ENCODE peak calls at places on chromosomes 7 and 10, in six cellular contexts. L is PC-3; X is ACHN; W is stimulated activated naive CD4-positive, alpha-beta T cell; B is activated naive CD8-positive, alpha-beta T cell treated with anti-CD3 and anti-CD28 coated beads, Interleukin-2, amount 10 ng/mL, durations not matched to agents 7 days and 5 days; T is astrocyte of the spinal cord. Q is an unnamed sample.

GRCh38 chr10:63710703-63711102 is 189.5 kb downstream of the REEP3 start:
- DNase-seq in W (no peak), B (no peak), X (no peak), L (no peak), T (no peak), Q (no peak)

GRCh38 chr10:24603333-24603732 is 120.4 kb downstream of the ARHGAP21 start:
- DNase-seq in B (no peak), L (peak), X (no peak), T (peak), W (no peak), Q (peak)

GRCh38 chr7:130345106-130345505 is 490 bp downstream of the CPA5 start:
- DNase-seq in X (no peak), B (no peak), W (no peak), T (peak), L (no peak), Q (no peak)

GRCh38 chr10:30557884-30558283 is 71.7 kb downstream of the LYZL2 start:
- DNase-seq in L (peak), W (no peak), B (no peak), T (peak), X (peak), Q (peak)

GRCh38 chr10:1957057-1957456 is 219.7 kb upstream of the ADARB2 start:
- DNase-seq in T (no peak), W (no peak), X (no peak), B (no peak), L (no peak), Q (no peak)

GRCh38 chr10:3811331-3811870 is 26.4 kb upstream of the KLF6 start:
- DNase-seq in W (no peak), X (peak), B (no peak), T (peak), L (peak), Q (peak)

GRCh38 chr7:155874010-155874409 is 61.7 kb upstream of the SHH start:
- DNase-seq in X (no peak), L (no peak), B (no peak), W (no peak), T (no peak), Q (no peak)

GRCh38 chr7:102295346-102296178 is 8.9 kb downstream of the SH2B2 start:
- DNase-seq in L (no peak), X (no peak), T (no peak), W (no peak), B (no peak), Q (no peak)

GRCh38 chr7:156504687-156505545 is 135.7 kb upstream of the RNF32 start:
- DNase-seq in X (peak), B (no peak), T (no peak), L (no peak), W (no peak), Q (no peak)

GRCh38 chr7:90383879-90384278 is 19.4 kb upstream of the CLDN12 start:
- DNase-seq in T (peak), W (no peak), B (no peak), L (peak), X (no peak), Q (peak)

GRCh38 chr10:43866712-43867111 is 218.0 kb upstream of the ZNF32 start:
- DNase-seq in X (no peak), T (no peak), L (no peak), W (no peak), B (no peak), Q (no peak)

GRCh38 chr10:71945819-71946474 is 18.2 kb upstream of the CHST3 start:
- DNase-seq in L (no peak), X (no peak), B (no peak), W (peak), T (peak), Q (no peak)

GRCh38 chr10:59175538-59176240 is 754 bp upstream of the PHYHIPL start:
- DNase-seq in B (peak), T (no peak), W (no peak), L (no peak), X (no peak), Q (no peak)

GRCh38 chr7:151876112-151876898 is 610 bp downstream of the PRKAG2 start:
- DNase-seq in W (peak), X (peak), B (peak), T (peak), L (peak), Q (peak)

GRCh38 chr10:22564060-22564459 is 150.3 kb downstream of the PIP4K2A start:
- DNase-seq in T (no peak), B (no peak), X (no peak), W (no peak), L (no peak), Q (no peak)

GRCh38 chr7:55160539-55160938 is 141.7 kb downstream of the EGFR start:
- DNase-seq in B (no peak), X (no peak), T (peak), W (no peak), L (no peak), Q (peak)

GRCh38 chr10:126262186-126262838 is 126.0 kb downstream of the ADAM12 start:
- DNase-seq in B (no peak), L (no peak), X (no peak), T (no peak), W (no peak), Q (no peak)

GRCh38 chr7:21352540-21353387 is 75.1 kb upstream of the SP4 start:
- DNase-seq in B (no peak), X (no peak), W (peak), T (no peak), L (no peak), Q (no peak)

GRCh38 chr7:15839415-15840100 is 153.1 kb upstream of the MEOX2 start:
- DNase-seq in T (peak), B (no peak), W (no peak), X (peak), L (no peak), Q (no peak)

GRCh38 chr7:20776942-20777341 is 9.7 kb downstream of the SP8 start:
- DNase-seq in T (no peak), B (no peak), X (no peak), L (no peak), W (no peak), Q (no peak)

GRCh38 chr7:42210333-42210732 is 26.7 kb downstream of the GLI3 start:
- DNase-seq in L (no peak), W (no peak), X (no peak), B (no peak), T (no peak), Q (no peak)

GRCh38 chr10:124035928-124036558 is 57.4 kb downstream of the CHST15 start:
- DNase-seq in L (no peak), X (no peak), T (peak), W (no peak), B (peak), Q (no peak)

GRCh38 chr7:45087301-45088145 is 1.2 kb downstream of the NACAD start:
- DNase-seq in T (no peak), X (no peak), B (peak), W (no peak), L (no peak), Q (no peak)

GRCh38 chr10:58385784-58386112 is 538 bp downstream of the TFAM start:
- DNase-seq in B (no peak), L (peak), W (no peak), T (peak), X (peak), Q (peak)

GRCh38 chr10:113167702-113168101 is 217.7 kb downstream of the TCF7L2 start:
- DNase-seq in X (no peak), B (no peak), W (no peak), L (no peak), T (no peak), Q (no peak)

GRCh38 chr10:63614371-63614891 is 93.2 kb downstream of the REEP3 start:
- DNase-seq in W (no peak), L (no peak), B (no peak), X (no peak), T (peak), Q (peak)

GRCh38 chr10:96416643-96417042 is 57.8 kb upstream of the OPALIN start:
- DNase-seq in W (no peak), B (no peak), T (peak), L (peak), X (no peak), Q (peak)

GRCh38 chr7:73738612-73739386 is at the start of gene ABHD11:
- DNase-seq in X (peak), B (peak), L (peak), T (peak), W (peak), Q (peak)

GRCh38 chr10:5583525-5584175 is 58.9 kb downstream of the CALML3 start:
- DNase-seq in W (no peak), B (no peak), T (peak), L (peak), X (no peak), Q (peak)

GRCh38 chr10:102001435-102002068 is 54.4 kb downstream of the ARMH3 start:
- DNase-seq in W (no peak), T (no peak), L (no peak), X (no peak), B (no peak), Q (peak)

GRCh38 chr7:144386741-144387140 is 16.8 kb downstream of the NOBOX start:
- DNase-seq in B (no peak), T (peak), W (no peak), L (no peak), X (peak), Q (peak)

GRCh38 chr10:124709862-124710261 is 34.3 kb downstream of the FAM53B start:
- DNase-seq in B (no peak), L (no peak), X (no peak), W (no peak), T (no peak), Q (no peak)

GRCh38 chr7:158672975-158673374 is 31.6 kb downstream of the NCAPG2 start:
- DNase-seq in T (no peak), L (peak), W (no peak), B (no peak), X (no peak), Q (peak)

GRCh38 chr7:94375713-94376112 is 19.0 kb upstream of the COL1A2 start:
- DNase-seq in T (peak), W (no peak), X (no peak), B (no peak), L (no peak), Q (peak)

GRCh38 chr10:110912374-110912773 is 6.6 kb downstream of the BBIP1 start:
- DNase-seq in X (no peak), W (no peak), B (no peak), L (peak), T (peak), Q (peak)

GRCh38 chr10:101777857-101778145 is 1.9 kb upstream of the FGF8 start:
- DNase-seq in L (peak), T (no peak), B (no peak), W (no peak), X (no peak), Q (no peak)

GRCh38 chr10:6674282-6674681 is 94.2 kb upstream of the PRKCQ start:
- DNase-seq in W (no peak), T (no peak), L (no peak), B (no peak), X (no peak), Q (no peak)

GRCh38 chr7:2626498-2627117 is 5.2 kb upstream of the TTYH3 start:
- DNase-seq in W (no peak), L (no peak), T (peak), X (no peak), B (no peak), Q (no peak)